ENCODE peak calls at places on chromosomes 1 and 21, in five cellular contexts. One of them, this sample, is unnamed.

GRCh38 chr1:228472655-228473054 is 14.5 kb upstream of the RNF187 start:
- DNase-seq in T-helper 2 cell: no peak
- DNase-seq in stimulated activated CD8-positive, alpha-beta memory T cell treated with anti-CD3 and anti-CD28 coated beads, Interleukin-7, amount 100 ng/mL, for 1 hour: no peak
- DNase-seq in foreskin melanocyte: peak
- DNase-seq in heart right ventricle: no peak
- DNase-seq in this sample: peak

GRCh38 chr1:38018864-38019343 is 6.4 kb downstream of the UTP11 start:
- DNase-seq in foreskin melanocyte: no peak
- DNase-seq in T-helper 2 cell: no peak
- DNase-seq in heart right ventricle: no peak
- DNase-seq in stimulated activated CD8-positive, alpha-beta memory T cell treated with anti-CD3 and anti-CD28 coated beads, Interleukin-7, amount 100 ng/mL, for 1 hour: no peak
- DNase-seq in this sample: no peak

GRCh38 chr1:47181955-47182680 is 7.7 kb downstream of the PDZK1IP1 start:
- DNase-seq in T-helper 2 cell: no peak
- DNase-seq in heart right ventricle: no peak
- DNase-seq in foreskin melanocyte: no peak
- DNase-seq in stimulated activated CD8-positive, alpha-beta memory T cell treated with anti-CD3 and anti-CD28 coated beads, Interleukin-7, amount 100 ng/mL, for 1 hour: no peak
- DNase-seq in this sample: no peak

GRCh38 chr1:75765697-75766355 is 20.2 kb upstream of the RABGGTB start:
- DNase-seq in T-helper 2 cell: no peak
- DNase-seq in foreskin melanocyte: peak
- DNase-seq in heart right ventricle: no peak
- DNase-seq in stimulated activated CD8-positive, alpha-beta memory T cell treated with anti-CD3 and anti-CD28 coated beads, Interleukin-7, amount 100 ng/mL, for 1 hour: no peak
- DNase-seq in this sample: no peak

GRCh38 chr21:15421947-15422346 is 307.8 kb upstream of the USP25 start:
- DNase-seq in T-helper 2 cell: no peak
- DNase-seq in stimulated activated CD8-positive, alpha-beta memory T cell treated with anti-CD3 and anti-CD28 coated beads, Interleukin-7, amount 100 ng/mL, for 1 hour: no peak
- DNase-seq in foreskin melanocyte: no peak
- DNase-seq in heart right ventricle: no peak
- DNase-seq in this sample: no peak

GRCh38 chr1:222634180-222635013 is 16.5 kb downstream of the MIA3 start:
- DNase-seq in stimulated activated CD8-positive, alpha-beta memory T cell treated with anti-CD3 and anti-CD28 coated beads, Interleukin-7, amount 100 ng/mL, for 1 hour: no peak
- DNase-seq in T-helper 2 cell: peak
- DNase-seq in heart right ventricle: no peak
- DNase-seq in foreskin melanocyte: peak
- DNase-seq in this sample: peak

GRCh38 chr1:200971428-200971903 is 52.0 kb downstream of the KIF21B start:
- DNase-seq in foreskin melanocyte: no peak
- DNase-seq in stimulated activated CD8-positive, alpha-beta memory T cell treated with anti-CD3 and anti-CD28 coated beads, Interleukin-7, amount 100 ng/mL, for 1 hour: no peak
- DNase-seq in heart right ventricle: no peak
- DNase-seq in T-helper 2 cell: no peak
- DNase-seq in this sample: no peak

GRCh38 chr1:1178794-1179331 is 5.2 kb downstream of the TTLL10 start:
- DNase-seq in T-helper 2 cell: no peak
- DNase-seq in heart right ventricle: peak
- DNase-seq in foreskin melanocyte: no peak
- DNase-seq in stimulated activated CD8-positive, alpha-beta memory T cell treated with anti-CD3 and anti-CD28 coated beads, Interleukin-7, amount 100 ng/mL, for 1 hour: no peak
- DNase-seq in this sample: no peak

GRCh38 chr1:16112558-16113555 is 39.4 kb upstream of the FAM131C start:
- DNase-seq in heart right ventricle: no peak
- DNase-seq in foreskin melanocyte: peak
- DNase-seq in stimulated activated CD8-positive, alpha-beta memory T cell treated with anti-CD3 and anti-CD28 coated beads, Interleukin-7, amount 100 ng/mL, for 1 hour: no peak
- DNase-seq in T-helper 2 cell: no peak
- DNase-seq in this sample: no peak

GRCh38 chr1:43007377-43008105 is 48.9 kb upstream of the SLC2A1 start:
- DNase-seq in T-helper 2 cell: no peak
- DNase-seq in heart right ventricle: no peak
- DNase-seq in stimulated activated CD8-positive, alpha-beta memory T cell treated with anti-CD3 and anti-CD28 coated beads, Interleukin-7, amount 100 ng/mL, for 1 hour: no peak
- DNase-seq in foreskin melanocyte: no peak
- DNase-seq in this sample: no peak

GRCh38 chr21:39576518-39577128 is 36.1 kb upstream of the B3GALT5 start:
- DNase-seq in T-helper 2 cell: no peak
- DNase-seq in heart right ventricle: no peak
- DNase-seq in stimulated activated CD8-positive, alpha-beta memory T cell treated with anti-CD3 and anti-CD28 coated beads, Interleukin-7, amount 100 ng/mL, for 1 hour: no peak
- DNase-seq in foreskin melanocyte: no peak
- DNase-seq in this sample: no peak

GRCh38 chr1:17606826-17607440 is 67.4 kb downstream of the ARHGEF10L start:
- DNase-seq in heart right ventricle: peak
- DNase-seq in stimulated activated CD8-positive, alpha-beta memory T cell treated with anti-CD3 and anti-CD28 coated beads, Interleukin-7, amount 100 ng/mL, for 1 hour: no peak
- DNase-seq in T-helper 2 cell: no peak
- DNase-seq in foreskin melanocyte: peak
- DNase-seq in this sample: peak

GRCh38 chr1:227399152-227399730 is 80.9 kb upstream of the CDC42BPA start:
- DNase-seq in stimulated activated CD8-positive, alpha-beta memory T cell treated with anti-CD3 and anti-CD28 coated beads, Interleukin-7, amount 100 ng/mL, for 1 hour: no peak
- DNase-seq in T-helper 2 cell: no peak
- DNase-seq in heart right ventricle: no peak
- DNase-seq in foreskin melanocyte: no peak
- DNase-seq in this sample: no peak

GRCh38 chr1:200373811-200374231 is 36.0 kb downstream of the ZNF281 start:
- DNase-seq in heart right ventricle: no peak
- DNase-seq in stimulated activated CD8-positive, alpha-beta memory T cell treated with anti-CD3 and anti-CD28 coated beads, Interleukin-7, amount 100 ng/mL, for 1 hour: no peak
- DNase-seq in foreskin melanocyte: peak
- DNase-seq in T-helper 2 cell: no peak
- DNase-seq in this sample: no peak

GRCh38 chr1:201009967-201010645 is 13.4 kb downstream of the KIF21B start:
- DNase-seq in foreskin melanocyte: no peak
- DNase-seq in heart right ventricle: no peak
- DNase-seq in T-helper 2 cell: no peak
- DNase-seq in stimulated activated CD8-positive, alpha-beta memory T cell treated with anti-CD3 and anti-CD28 coated beads, Interleukin-7, amount 100 ng/mL, for 1 hour: no peak
- DNase-seq in this sample: no peak

GRCh38 chr21:46135782-46136181 is 19.6 kb downstream of the FTCD start:
- DNase-seq in stimulated activated CD8-positive, alpha-beta memory T cell treated with anti-CD3 and anti-CD28 coated beads, Interleukin-7, amount 100 ng/mL, for 1 hour: no peak
- DNase-seq in T-helper 2 cell: no peak
- DNase-seq in foreskin melanocyte: no peak
- DNase-seq in heart right ventricle: no peak
- DNase-seq in this sample: no peak

GRCh38 chr1:39394598-39394997 is 96.8 kb upstream of the BMP8A start:
- DNase-seq in stimulated activated CD8-positive, alpha-beta memory T cell treated with anti-CD3 and anti-CD28 coated beads, Interleukin-7, amount 100 ng/mL, for 1 hour: no peak
- DNase-seq in heart right ventricle: no peak
- DNase-seq in T-helper 2 cell: no peak
- DNase-seq in foreskin melanocyte: no peak
- DNase-seq in this sample: no peak

GRCh38 chr1:70487910-70488665 is 77.0 kb downstream of the CTH start:
- DNase-seq in heart right ventricle: no peak
- DNase-seq in foreskin melanocyte: peak
- DNase-seq in stimulated activated CD8-positive, alpha-beta memory T cell treated with anti-CD3 and anti-CD28 coated beads, Interleukin-7, amount 100 ng/mL, for 1 hour: no peak
- DNase-seq in T-helper 2 cell: no peak
- DNase-seq in this sample: peak

GRCh38 chr1:16433066-16433465 is 4.2 kb downstream of the SPATA21 start:
- DNase-seq in foreskin melanocyte: no peak
- DNase-seq in stimulated activated CD8-positive, alpha-beta memory T cell treated with anti-CD3 and anti-CD28 coated beads, Interleukin-7, amount 100 ng/mL, for 1 hour: no peak
- DNase-seq in T-helper 2 cell: no peak
- DNase-seq in heart right ventricle: no peak
- DNase-seq in this sample: no peak

GRCh38 chr1:38834221-38834782 is 25.3 kb downstream of the RRAGC start:
- DNase-seq in stimulated activated CD8-positive, alpha-beta memory T cell treated with anti-CD3 and anti-CD28 coated beads, Interleukin-7, amount 100 ng/mL, for 1 hour: no peak
- DNase-seq in foreskin melanocyte: no peak
- DNase-seq in T-helper 2 cell: no peak
- DNase-seq in heart right ventricle: no peak
- DNase-seq in this sample: peak

GRCh38 chr1:184753608-184754478 is 815 bp downstream of the EDEM3 start:
- DNase-seq in heart right ventricle: peak
- DNase-seq in stimulated activated CD8-positive, alpha-beta memory T cell treated with anti-CD3 and anti-CD28 coated beads, Interleukin-7, amount 100 ng/mL, for 1 hour: peak
- DNase-seq in foreskin melanocyte: peak
- DNase-seq in T-helper 2 cell: peak
- DNase-seq in this sample: peak

GRCh38 chr1:185291159-185291558 is 25.9 kb downstream of the IVNS1ABP start:
- DNase-seq in foreskin melanocyte: no peak
- DNase-seq in stimulated activated CD8-positive, alpha-beta memory T cell treated with anti-CD3 and anti-CD28 coated beads, Interleukin-7, amount 100 ng/mL, for 1 hour: no peak
- DNase-seq in heart right ventricle: no peak
- DNase-seq in T-helper 2 cell: no peak
- DNase-seq in this sample: no peak

GRCh38 chr21:38986460-38987395 is 181.0 kb downstream of the ETS2 start:
- DNase-seq in foreskin melanocyte: no peak
- DNase-seq in heart right ventricle: no peak
- DNase-seq in T-helper 2 cell: no peak
- DNase-seq in stimulated activated CD8-positive, alpha-beta memory T cell treated with anti-CD3 and anti-CD28 coated beads, Interleukin-7, amount 100 ng/mL, for 1 hour: no peak
- DNase-seq in this sample: no peak

GRCh38 chr1:10631811-10632481 is 157.2 kb downstream of the PEX14 start:
- DNase-seq in heart right ventricle: no peak
- DNase-seq in foreskin melanocyte: no peak
- DNase-seq in T-helper 2 cell: no peak
- DNase-seq in stimulated activated CD8-positive, alpha-beta memory T cell treated with anti-CD3 and anti-CD28 coated beads, Interleukin-7, amount 100 ng/mL, for 1 hour: no peak
- DNase-seq in this sample: no peak

GRCh38 chr1:169475806-169476205 is 9.9 kb downstream of the SLC19A2 start:
- DNase-seq in T-helper 2 cell: no peak
- DNase-seq in heart right ventricle: no peak
- DNase-seq in stimulated activated CD8-positive, alpha-beta memory T cell treated with anti-CD3 and anti-CD28 coated beads, Interleukin-7, amount 100 ng/mL, for 1 hour: no peak
- DNase-seq in foreskin melanocyte: no peak
- DNase-seq in this sample: no peak

GRCh38 chr1:104706631-104707147 is 957.0 kb downstream of the AMY1C start:
- DNase-seq in T-helper 2 cell: no peak
- DNase-seq in heart right ventricle: no peak
- DNase-seq in stimulated activated CD8-positive, alpha-beta memory T cell treated with anti-CD3 and anti-CD28 coated beads, Interleukin-7, amount 100 ng/mL, for 1 hour: no peak
- DNase-seq in foreskin melanocyte: no peak
- DNase-seq in this sample: no peak

GRCh38 chr1:53393325-53393792 is 65.5 kb upstream of the LRP8 start:
- DNase-seq in T-helper 2 cell: peak
- DNase-seq in stimulated activated CD8-positive, alpha-beta memory T cell treated with anti-CD3 and anti-CD28 coated beads, Interleukin-7, amount 100 ng/mL, for 1 hour: peak
- DNase-seq in heart right ventricle: peak
- DNase-seq in foreskin melanocyte: peak
- DNase-seq in this sample: peak

This sample was measured in GDM1.